ENCODE peak calls at places on chromosomes 2 and 18, in nine cellular contexts. D is A549, B is cardiac fibroblast, J is upper lobe of right lung, Q is bronchial epithelial cell, Z is fibroblast of mammary gland, U is SK-N-SH, G is esophagus squamous epithelium, V is dorsolateral prefrontal cortex. M is an unnamed sample.

GRCh38 chr18:49335677-49336076 is 124.8 kb downstream of the DYM start:
- DNase-seq in D (peak; percentile 7), B (no peak), J (no peak), Q (no peak), Z (no peak), U (no peak), G (no peak), V (no peak), M (no peak)

GRCh38 chr18:35118641-35119040 is 77.4 kb downstream of the MAPRE2 start:
- DNase-seq in D (no peak), B (no peak), J (no peak), Q (no peak), Z (no peak), U (no peak), G (no peak), V (no peak), M (no peak)

GRCh38 chr18:2169656-2170055 is 401.6 kb downstream of the METTL4 start:
- DNase-seq in D (no peak), B (no peak), J (no peak), Q (peak; percentile 12), Z (no peak), U (no peak), G (no peak), V (no peak), M (no peak)

GRCh38 chr2:100845141-100845991 is 25.4 kb downstream of the NPAS2 start:
- DNase-seq in D (no peak), B (no peak), J (no peak), Q (no peak), Z (no peak), U (no peak), G (no peak), V (no peak), M (no peak)

GRCh38 chr18:8982416-8983183 is 119.9 kb upstream of the NDUFV2 start:
- DNase-seq in D (peak; percentile 83), B (peak; percentile 74), J (no peak), Q (peak; percentile 74), Z (peak; percentile 66), U (peak; percentile 61), G (no peak), V (no peak), M (peak; percentile 98)

GRCh38 chr18:54713386-54713785 is 114.9 kb upstream of the RAB27B start:
- DNase-seq in D (no peak), B (no peak), J (no peak), Q (no peak), Z (no peak), U (no peak), G (no peak), V (no peak), M (no peak)

GRCh38 chr18:22848618-22849017 is 84.5 kb upstream of the RBBP8 start:
- DNase-seq in D (no peak), B (peak; percentile 93), J (no peak), Q (peak; percentile 92), Z (peak; percentile 78), U (no peak), G (no peak), V (no peak), M (peak; percentile 86)

GRCh38 chr2:31069926-31070325 is 68.3 kb downstream of the GALNT14 start:
- DNase-seq in D (no peak), B (no peak), J (peak; percentile 28), Q (no peak), Z (no peak), U (no peak), G (no peak), V (no peak), M (no peak)

GRCh38 chr2:51013060-51013746 is 18.7 kb downstream of the NRXN1 start:
- DNase-seq in D (no peak), B (no peak), J (peak; percentile 60), Q (peak; percentile 45), Z (no peak), U (no peak), G (no peak), V (no peak), M (no peak)

DNA sequence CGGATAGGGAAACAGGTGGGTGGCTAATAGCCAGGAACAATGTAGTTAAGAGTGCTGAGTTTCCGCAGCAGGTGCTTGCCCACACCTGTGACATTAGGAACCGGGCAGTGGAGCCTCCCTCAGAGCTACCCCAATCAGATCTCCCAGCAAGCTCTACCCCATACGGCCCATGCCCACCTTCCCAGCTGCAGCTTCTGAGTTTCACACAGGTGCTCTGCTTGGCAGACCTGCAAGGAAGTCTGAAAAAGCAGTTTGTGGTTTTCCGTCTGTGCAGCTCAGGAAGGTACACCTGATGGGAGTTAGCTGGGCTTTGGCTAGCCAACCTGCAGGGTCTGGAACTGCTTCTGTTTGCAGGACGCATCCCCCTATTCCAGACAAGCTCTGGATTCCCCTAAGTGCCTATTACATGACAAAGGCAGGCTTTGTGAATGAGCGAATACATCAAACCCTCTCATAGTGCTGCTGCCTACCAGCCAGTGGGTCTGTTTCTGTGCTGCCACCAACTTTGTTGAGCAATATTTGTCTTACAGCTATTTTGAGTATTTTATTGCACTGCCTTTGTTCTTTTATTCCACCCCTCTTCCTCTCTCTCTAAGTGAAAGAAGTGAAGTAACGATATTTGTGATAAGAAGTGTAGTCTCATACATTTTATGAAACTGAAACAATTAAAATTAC is 24.7 kb upstream of the CEP68 start:
- DNase-seq in D (no peak), B (no peak), J (no peak), Q (no peak), Z (no peak), U (no peak), G (no peak), V (no peak), M (no peak)
- H3K4me3 ChIP-seq in D (no peak overlapping the region), B (no peak overlapping the region), J (peak overlapping the region; percentile 14), Q (no peak overlapping the region), Z (no peak overlapping the region), U (no peak overlapping the region), G (peak overlapping the region; percentile 12), V (no peak overlapping the region), M (no peak overlapping the region)

GRCh38 chr2:158388159-158388558 is 68.4 kb downstream of the CCDC148 start:
- DNase-seq in D (no peak), B (no peak), J (no peak), Q (no peak), Z (no peak), U (no peak), G (no peak), V (no peak), M (no peak)
- TF ChIP-seq CTCF in D (no peak), B (peak; percentile 15), J (no peak), Q (no peak), Z (no peak), U (no peak), G (no peak), V (no peak), M (no peak)

DNA sequence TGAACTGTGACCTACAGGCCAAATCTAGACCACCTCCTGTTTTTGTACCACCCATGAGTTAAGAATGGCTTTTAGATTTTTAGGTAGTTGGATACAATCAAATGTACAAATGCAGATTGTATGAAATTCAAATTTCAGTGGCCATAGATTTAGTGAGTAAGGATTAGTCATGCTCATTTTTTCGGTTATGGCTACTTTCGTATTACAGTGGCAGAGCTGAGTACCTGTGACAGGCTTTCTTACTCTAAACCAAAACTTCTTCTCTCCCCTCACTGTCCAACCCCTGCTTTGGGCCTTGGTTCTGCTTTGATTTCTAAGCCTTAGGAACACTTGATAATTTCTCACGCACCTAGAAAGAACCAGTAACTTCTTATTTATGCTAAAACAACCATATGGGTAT is 82.1 kb downstream of the CDC42EP3 start:
- DNase-seq in D (no peak), B (peak; percentile 57), J (no peak), Q (peak; percentile 76), Z (peak; percentile 62), U (no peak), G (no peak), V (no peak), M (no peak)
- H3K4me3 ChIP-seq in D (no peak overlapping the region), B (no peak overlapping the region), J (no peak overlapping the region), Q (no peak overlapping the region), Z (no peak overlapping the region), U (no peak overlapping the region), G (no peak overlapping the region), V (no peak overlapping the region), M (no peak overlapping the region)

GRCh38 chr2:218270721-218271486 is 585 bp downstream of the PNKD start:
- DNase-seq in D (no peak), B (no peak), J (no peak), Q (peak; percentile 50), Z (no peak), U (no peak), G (no peak), V (no peak), M (no peak)

GRCh38 chr2:218272531-218273212 is 2.4 kb downstream of the PNKD start:
- DNase-seq in D (peak; percentile 91), B (peak; percentile 98), J (peak; percentile 89), Q (peak; percentile 96), Z (peak; percentile 98), U (peak; percentile 79), G (peak; percentile 71), V (peak; percentile 86), M (peak; percentile 96)

GRCh38 chr2:218271865-218272530 is 1.7 kb downstream of the PNKD start:
- DNase-seq in D (no peak), B (no peak), J (no peak), Q (no peak), Z (no peak), U (no peak), G (no peak), V (no peak), M (no peak)

GRCh38 chr2:218271487-218271797 is 1.1 kb downstream of the PNKD start:
- DNase-seq in D (no peak), B (no peak), J (no peak), Q (peak; percentile 46), Z (no peak), U (no peak), G (no peak), V (no peak), M (no peak)

GRCh38 chr2:218269900-218270720 is at the start of the genes AAMP and PNKD:
- DNase-seq in D (peak; percentile 99), B (peak; percentile 100), J (peak; percentile 100), Q (peak; percentile 94), Z (peak; percentile 99), U (peak; percentile 99), G (peak; percentile 99), V (peak; percentile 100), M (peak; percentile 99)
- TF ChIP-seq CTCF in D (no peak), B (peak; percentile 2), J (peak; percentile 32), Q (peak; percentile 14), Z (no peak), U (peak; percentile 8), G (no peak), V (peak; percentile 40), M (peak; percentile 8)

M was measured in AG10803.